ENCODE peak calls at places on chromosomes 5 and 9, in nine cellular contexts. K, E, T, U, X, M, S, G and H are unnamed samples.

GRCh38 chr9:115988701-115989100 is 164.9 kb upstream of the PAPPA start:
- DNase-seq in U (no peak), E (no peak), K (no peak), X (peak; percentile 40), M (no peak), G (no peak), T (no peak), S (no peak), H (no peak)

GRCh38 chr5:33457124-33457523 is 16.4 kb downstream of the TARS1 start:
- DNase-seq in G (no peak), M (no peak), U (no peak), X (peak; percentile 13), T (no peak), S (no peak), K (no peak), E (no peak), H (no peak)

GRCh38 chr5:145801195-145801594 is 33.9 kb downstream of the PRELID2 start:
- DNase-seq in K (no peak), U (no peak), S (no peak), T (no peak), X (no peak), G (no peak), E (no peak), M (no peak), H (no peak)

GRCh38 chr9:125536184-125537152 is 170.5 kb downstream of the MAPKAP1 start:
- DNase-seq in E (no peak), K (no peak), M (no peak), X (peak; percentile 44), S (no peak), T (no peak), G (no peak), U (peak; percentile 63), H (no peak)

GRCh38 chr5:136766456-136766855 is 401.1 kb upstream of the TRPC7 start:
- DNase-seq in E (no peak), G (no peak), S (no peak), X (peak; percentile 42), K (no peak), T (no peak), U (peak; percentile 42), M (no peak), H (no peak)

GRCh38 chr9:87878930-87879603 is 3.6 kb upstream of the SPATA31E1 start:
- DNase-seq in M (no peak), X (peak; percentile 85), T (no peak), E (no peak), S (no peak), G (no peak), K (no peak), U (no peak), H (no peak)

GRCh38 chr9:37007295-37007694 is 26.8 kb downstream of the PAX5 start:
- DNase-seq in U (no peak), E (no peak), M (no peak), X (no peak), K (no peak), S (no peak), T (no peak), G (no peak), H (no peak)

GRCh38 chr5:106730912-106731311 is 939.8 kb downstream of the EFNA5 start:
- DNase-seq in K (no peak), U (no peak), G (no peak), M (no peak), E (no peak), S (no peak), T (no peak), X (no peak), H (no peak)

GRCh38 chr9:123375725-123376132 is 19.7 kb downstream of the CRB2 start:
- DNase-seq in U (peak; percentile 78), T (no peak), X (peak; percentile 24), S (peak; percentile 90), M (no peak), K (no peak), G (no peak), E (no peak), H (no peak)

GRCh38 chr9:123378956-123379660 is 23.1 kb downstream of the CRB2 start:
- DNase-seq in U (no peak), G (no peak), K (no peak), T (no peak), X (no peak), S (no peak), E (no peak), M (no peak), H (no peak)

GRCh38 chr9:123376218-123377071 is 20.4 kb downstream of the CRB2 start:
- DNase-seq in M (no peak), X (no peak), S (peak; percentile 36), G (no peak), K (no peak), E (no peak), U (no peak), T (no peak), H (no peak)

GRCh38 chr9:123378028-123378427 is 22.0 kb downstream of the CRB2 start:
- DNase-seq in M (no peak), K (no peak), E (no peak), X (no peak), T (no peak), G (no peak), U (no peak), S (peak; percentile 51), H (no peak)

DNA sequence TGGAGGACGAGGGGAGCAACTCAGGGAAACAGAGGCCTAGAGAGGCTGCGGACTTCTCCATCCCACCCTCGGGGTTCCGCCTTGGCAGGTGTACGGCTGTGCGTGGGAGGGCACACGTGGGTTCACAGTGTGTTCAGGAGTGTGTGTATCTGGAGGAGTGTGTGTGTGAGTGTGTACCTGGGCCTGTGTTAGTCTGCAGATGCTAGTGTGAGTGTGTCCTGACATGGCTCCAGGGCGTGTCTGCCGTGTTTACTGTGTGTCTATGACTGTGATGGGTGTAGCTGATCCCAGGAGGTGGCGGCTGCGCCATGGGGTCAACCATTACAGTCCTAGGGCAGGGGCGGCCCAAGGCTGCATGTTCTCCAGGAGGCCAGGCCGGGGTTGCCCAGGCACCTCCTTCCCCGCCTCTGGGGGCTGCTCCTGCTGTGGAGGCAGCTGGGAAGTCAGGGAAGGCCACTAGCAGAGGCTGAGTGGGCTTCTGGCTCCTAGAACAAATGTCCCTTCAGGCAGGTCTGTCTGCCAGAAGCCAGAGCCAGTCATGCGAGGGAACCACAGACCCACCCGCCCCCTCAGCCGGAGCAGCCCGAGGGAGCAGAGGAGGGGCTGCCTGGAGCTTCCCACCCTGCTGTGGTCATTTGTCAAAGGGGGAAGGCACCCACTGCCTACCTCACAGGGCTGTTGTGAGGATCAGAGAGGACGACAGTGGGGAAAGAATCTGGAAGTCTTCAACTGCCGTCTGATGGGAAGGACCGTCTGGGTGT is 21.4 kb downstream of the CRB2 start:
- DNase-seq in E (no peak), K (no peak), U (no peak), S (peak; percentile 86), T (no peak), M (no peak), X (no peak), G (no peak), H (no peak)
- H3K4me3 ChIP-seq in E (no peak overlapping the region), K (no peak overlapping the region), U (no peak overlapping the region), S (no peak overlapping the region), T (no peak overlapping the region), M (no peak overlapping the region), X (no peak overlapping the region), G (no peak overlapping the region), H (no peak overlapping the region)

DNA sequence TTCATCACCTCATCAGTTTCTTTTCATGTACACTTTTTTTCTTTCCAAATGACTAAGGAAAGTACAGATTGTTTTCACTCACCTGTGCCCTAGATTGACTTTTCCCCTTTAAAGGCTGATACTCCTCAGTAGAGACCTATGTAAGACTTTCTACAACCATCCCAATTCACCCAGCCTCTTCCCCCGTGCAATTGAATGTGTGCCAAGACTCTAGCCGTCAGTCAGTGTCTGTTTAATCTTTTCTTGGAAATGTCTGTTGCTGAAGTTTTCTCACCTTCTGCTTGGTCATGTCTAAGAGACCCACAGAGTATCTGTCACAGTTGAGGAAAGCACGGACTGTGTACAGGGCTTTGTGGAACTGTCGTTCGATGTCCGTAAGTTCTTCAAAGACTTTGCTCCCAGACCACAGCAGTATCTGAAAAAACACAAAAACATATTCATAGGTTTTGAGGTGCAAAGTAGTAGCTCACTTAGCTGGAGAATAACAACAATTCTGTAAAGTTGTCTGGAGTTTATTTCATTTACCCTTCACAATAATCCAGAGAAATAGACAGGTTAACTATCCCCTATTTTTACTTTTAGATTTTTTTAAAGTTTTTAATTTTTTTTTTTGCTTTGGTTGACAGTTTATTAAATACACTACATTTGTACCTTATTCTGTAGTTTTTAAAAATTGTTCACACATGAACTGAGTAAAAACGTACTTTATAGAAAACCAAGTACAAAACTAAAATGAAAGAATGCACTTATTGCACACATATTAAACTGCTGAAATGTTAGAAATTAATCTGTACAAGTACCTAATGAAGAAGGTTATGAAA is 13.6 kb downstream of the PDE6A start:
- DNase-seq in U (no peak), S (no peak), X (no peak), K (no peak), M (no peak), T (no peak), E (no peak), G (no peak), H (no peak)
- H3K27ac ChIP-seq in U (no peak overlapping the region), S (no peak overlapping the region), X (no peak overlapping the region), K (no peak overlapping the region), M (no peak overlapping the region), T (no peak overlapping the region), E (no peak overlapping the region), G (no peak overlapping the region), H (no peak overlapping the region)

DNA sequence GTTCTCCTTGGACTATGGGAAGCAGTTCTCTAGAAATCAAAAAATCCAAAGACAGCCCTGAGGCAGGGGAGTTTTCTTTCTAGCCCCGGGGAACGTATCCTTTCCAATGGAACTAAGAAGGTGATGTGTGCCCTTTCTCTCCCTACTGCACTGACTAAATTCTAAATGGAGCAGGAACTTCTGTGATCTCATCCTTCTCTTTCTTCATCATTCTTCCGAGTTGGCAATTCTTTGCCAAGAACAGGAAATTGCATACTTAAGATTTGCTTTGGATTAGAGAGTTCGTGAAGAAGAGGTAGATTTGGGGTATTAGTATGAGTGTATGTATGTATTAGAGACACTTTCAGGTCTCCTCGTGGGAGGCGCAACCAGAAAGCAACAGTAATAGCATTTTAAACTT is 178.0 kb upstream of the PIK3R1 start:
- DNase-seq in U (no peak), E (no peak), G (no peak), X (peak; percentile 61), M (no peak), S (no peak), T (no peak), K (no peak), H (no peak)
- H3K36me3 ChIP-seq in U (no peaks in the 10 kb centered on the region), E (no peaks in the 10 kb centered on the region), G (no peaks in the 10 kb centered on the region), X (no peaks in the 10 kb centered on the region), M (no peaks in the 10 kb centered on the region), S (no peaks in the 10 kb centered on the region), T (no peaks in the 10 kb centered on the region), K (no peaks in the 10 kb centered on the region), H (no peaks in the 10 kb centered on the region)

GRCh38 chr9:32579706-32580331 is 6.9 kb upstream of the NDUFB6 start:
- DNase-seq in G (peak; percentile 72), M (peak; percentile 68), X (peak; percentile 67), S (peak; percentile 75), U (peak; percentile 49), T (peak; percentile 70), K (peak; percentile 70), E (peak; percentile 48), H (peak; percentile 74)

GRCh38 chr9:32581512-32582143 is 8.7 kb upstream of the NDUFB6 start:
- DNase-seq in S (peak; percentile 25), G (peak; percentile 39), E (peak; percentile 71), M (no peak), U (peak; percentile 79), K (no peak), T (no peak), X (peak; percentile 65), H (peak; percentile 26)

GRCh38 chr9:32580631-32581300 is 7.8 kb upstream of the NDUFB6 start:
- DNase-seq in M (no peak), G (no peak), X (no peak), E (no peak), T (no peak), S (no peak), U (peak; percentile 57), K (no peak), H (no peak)

GRCh38 chr9:32577316-32577715 is 4.4 kb upstream of the NDUFB6 start:
- DNase-seq in M (no peak), K (no peak), U (no peak), E (no peak), T (no peak), S (no peak), X (no peak), G (no peak), H (no peak)

DNA sequence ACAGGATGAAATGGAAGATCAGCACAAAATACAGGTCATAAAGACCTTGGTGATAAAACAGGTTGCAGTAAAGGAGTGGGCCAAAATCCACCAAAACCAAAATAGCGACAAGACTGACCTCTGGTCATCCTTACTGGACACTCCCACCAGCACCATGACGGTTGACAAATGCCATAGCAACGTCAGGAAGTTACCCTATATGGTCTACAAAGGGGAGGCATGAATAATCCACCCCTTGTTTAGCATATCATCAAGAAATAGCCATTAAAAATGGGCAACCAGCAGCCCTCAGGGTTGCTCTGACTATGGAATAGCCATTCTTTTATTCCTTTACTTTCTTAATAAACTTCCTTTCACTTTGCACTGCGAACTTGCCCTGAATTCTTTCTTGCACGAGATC is 6.0 kb upstream of the NDUFB6 start:
- DNase-seq in X (no peak), E (no peak), U (no peak), G (no peak), K (no peak), S (no peak), T (no peak), M (no peak), H (no peak)
- H3K4me3 ChIP-seq in X (no peak overlapping the region), E (no peak overlapping the region), U (no peak overlapping the region), G (no peak overlapping the region), K (peak overlapping the region; percentile 19), S (no peak overlapping the region), T (no peak overlapping the region), M (no peak overlapping the region), H (no peak overlapping the region)